ENCODE peak calls at places on chromosomes 4 and X, in eight cellular contexts. O, W, K, E, T, I, S and D are unnamed samples.

GRCh38 chr4:83535945-83536648 is at the start of gene GPAT3:
- DNase-seq in T (peak; percentile 31), S (peak; percentile 95), K (peak; percentile 16), E (peak; percentile 53), W (no peak), I (peak; percentile 78), O (peak; percentile 74), D (peak; percentile 65)

GRCh38 chrX:116961872-116962582 is 499.3 kb upstream of the CT83 start:
- DNase-seq in I (no peak), O (no peak), W (no peak), K (no peak), T (no peak), E (peak; percentile 23), S (no peak), D (peak; percentile 13)

GRCh38 chr4:120921456-120922389 is 803 bp downstream of the PRDM5 start:
- DNase-seq in S (peak; percentile 88), W (no peak), I (peak; percentile 80), O (no peak), K (no peak), E (peak; percentile 61), T (no peak), D (peak; percentile 75)

GRCh38 chr4:1676605-1677525 is 7.2 kb downstream of the FAM53A start:
- DNase-seq in K (no peak), O (peak; percentile 11), T (no peak), W (no peak), S (no peak), I (no peak), E (no peak), D (no peak)

GRCh38 chrX:134727363-134727762 is 69.1 kb upstream of the PLAC1 start:
- DNase-seq in I (no peak), W (no peak), K (no peak), E (peak; percentile 21), O (no peak), S (no peak), T (no peak), D (peak; percentile 28)

GRCh38 chr4:56405016-56405415 is 17.7 kb upstream of the AASDH start:
- DNase-seq in I (no peak), E (no peak), T (no peak), K (no peak), O (no peak), W (no peak), S (no peak), D (no peak)

GRCh38 chr4:123587983-123588494 is 191.4 kb downstream of the SPRY1 start:
- DNase-seq in T (no peak), W (peak; percentile 35), K (no peak), E (peak; percentile 92), O (no peak), S (no peak), I (no peak), D (no peak)

GRCh38 chr4:155666701-155667537 is at the start of gene GUCY1A1:
- DNase-seq in S (peak; percentile 81), W (no peak), I (peak; percentile 52), O (peak; percentile 65), T (peak; percentile 9), K (no peak), E (peak; percentile 30), D (no peak)

GRCh38 chr4:16790508-16790907 is 107.9 kb downstream of the LDB2 start:
- DNase-seq in I (no peak), E (no peak), T (no peak), K (no peak), W (no peak), S (no peak), O (no peak), D (no peak)

GRCh38 chr4:6324999-6325790 is 55.5 kb downstream of the WFS1 start:
- DNase-seq in S (no peak), O (no peak), E (peak; percentile 8), I (peak; percentile 49), W (no peak), T (no peak), K (no peak), D (peak; percentile 12)